ENCODE peak calls at places on chromosomes 1 and 21, in eight cellular contexts. One of them, this sample, is unnamed.
A peak's percentile ranks its signal among the peaks of the same experiment; 100 is the strongest.

GRCh38 chr1:119139393-119139792 is 1.1 kb downstream of the WARS2 start:
- DNase-seq in lower leg skin: no peak
- DNase-seq in CD4-positive, alpha-beta T cell: no peak
- DNase-seq in choroid plexus epithelial cell: no peak
- DNase-seq in GM12865: peak; percentile 85
- DNase-seq in AG10803: no peak
- DNase-seq in left ventricle myocardium inferior: no peak
- DNase-seq in B cell: peak; percentile 57
- DNase-seq in this sample: peak; percentile 43

GRCh38 chr1:109090415-109091195 is at the start of gene TMEM167B:
- DNase-seq in CD4-positive, alpha-beta T cell: peak; percentile 78
- DNase-seq in lower leg skin: peak; percentile 98
- DNase-seq in AG10803: peak; percentile 95
- DNase-seq in B cell: peak; percentile 89
- DNase-seq in choroid plexus epithelial cell: peak; percentile 97
- DNase-seq in left ventricle myocardium inferior: peak; percentile 92
- DNase-seq in GM12865: peak; percentile 95
- DNase-seq in this sample: peak; percentile 91

GRCh38 chr1:113307771-113308451 is 82.4 kb upstream of the MAGI3 start:
- DNase-seq in left ventricle myocardium inferior: no peak
- DNase-seq in AG10803: peak; percentile 41
- DNase-seq in GM12865: no peak
- DNase-seq in choroid plexus epithelial cell: peak; percentile 41
- DNase-seq in lower leg skin: no peak
- DNase-seq in CD4-positive, alpha-beta T cell: no peak
- DNase-seq in B cell: no peak
- DNase-seq in this sample: no peak

GRCh38 chr1:178538192-178538916 is 25.4 kb downstream of the TEX35 start:
- DNase-seq in choroid plexus epithelial cell: peak; percentile 85
- DNase-seq in B cell: no peak
- DNase-seq in lower leg skin: no peak
- DNase-seq in GM12865: no peak
- DNase-seq in AG10803: peak; percentile 75
- DNase-seq in CD4-positive, alpha-beta T cell: no peak
- DNase-seq in left ventricle myocardium inferior: no peak
- DNase-seq in this sample: no peak

GRCh38 chr21:42398414-42399030 is 2.7 kb upstream of the TMPRSS3 start:
- DNase-seq in AG10803: no peak
- DNase-seq in B cell: no peak
- DNase-seq in left ventricle myocardium inferior: no peak
- DNase-seq in CD4-positive, alpha-beta T cell: no peak
- DNase-seq in GM12865: no peak
- DNase-seq in choroid plexus epithelial cell: no peak
- DNase-seq in lower leg skin: no peak
- DNase-seq in this sample: no peak

GRCh38 chr1:81802601-81803422 is 2.1 kb downstream of the ADGRL2 start:
- DNase-seq in lower leg skin: peak; percentile 93
- DNase-seq in left ventricle myocardium inferior: peak; percentile 80
- DNase-seq in CD4-positive, alpha-beta T cell: no peak
- DNase-seq in choroid plexus epithelial cell: peak; percentile 64
- DNase-seq in AG10803: peak; percentile 44
- DNase-seq in GM12865: peak; percentile 8
- DNase-seq in B cell: no peak
- DNase-seq in this sample: peak; percentile 35

GRCh38 chr1:9180077-9180819 is 51.3 kb upstream of the GPR157 start:
- DNase-seq in choroid plexus epithelial cell: no peak
- DNase-seq in lower leg skin: no peak
- DNase-seq in left ventricle myocardium inferior: no peak
- DNase-seq in B cell: no peak
- DNase-seq in AG10803: no peak
- DNase-seq in CD4-positive, alpha-beta T cell: no peak
- DNase-seq in GM12865: no peak
- DNase-seq in this sample: no peak

GRCh38 chr1:216804107-216804506 is 80.9 kb upstream of the ESRRG start:
- DNase-seq in B cell: no peak
- DNase-seq in CD4-positive, alpha-beta T cell: no peak
- DNase-seq in GM12865: no peak
- DNase-seq in AG10803: no peak
- DNase-seq in left ventricle myocardium inferior: peak; percentile 27
- DNase-seq in lower leg skin: no peak
- DNase-seq in choroid plexus epithelial cell: no peak
- DNase-seq in this sample: no peak

DNA sequence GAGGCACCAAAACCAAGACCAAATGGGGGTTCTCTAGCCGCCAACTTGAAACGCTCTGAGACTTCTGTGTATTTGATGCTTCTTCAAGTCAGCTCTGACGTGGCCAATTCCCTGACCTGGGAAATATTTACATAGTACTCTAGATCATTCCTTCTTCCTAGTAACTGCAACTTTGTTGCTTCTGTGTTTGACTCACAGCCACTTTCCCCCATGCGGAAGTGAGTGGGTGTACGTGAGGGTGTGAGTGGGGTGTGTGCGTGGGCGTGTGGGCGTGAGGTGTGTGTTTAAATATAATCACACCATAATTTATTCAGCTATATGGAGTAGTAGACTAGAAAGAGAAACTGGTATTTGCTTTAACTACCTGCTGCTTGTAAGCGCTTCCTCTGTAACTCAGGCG is 111.0 kb downstream of the TAS1R2 start:
- DNase-seq in AG10803: no peak
- DNase-seq in CD4-positive, alpha-beta T cell: no peak
- DNase-seq in lower leg skin: no peak
- DNase-seq in choroid plexus epithelial cell: no peak
- DNase-seq in left ventricle myocardium inferior: no peak
- DNase-seq in B cell: no peak
- DNase-seq in GM12865: no peak
- DNase-seq in this sample: no peak
- TF ChIP-seq CTCF in AG10803: no peak
- TF ChIP-seq CTCF in CD4-positive, alpha-beta T cell: no peak
- TF ChIP-seq CTCF in lower leg skin: no peak
- TF ChIP-seq CTCF in choroid plexus epithelial cell: no peak
- TF ChIP-seq CTCF in left ventricle myocardium inferior: no peak
- TF ChIP-seq CTCF in B cell: no peak
- TF ChIP-seq CTCF in GM12865: no peak
- TF ChIP-seq CTCF in this sample: no peak

GRCh38 chr1:17527036-17527914 is 12.2 kb upstream of the ARHGEF10L start:
- DNase-seq in B cell: no peak
- DNase-seq in left ventricle myocardium inferior: no peak
- DNase-seq in AG10803: peak; percentile 52
- DNase-seq in choroid plexus epithelial cell: peak; percentile 75
- DNase-seq in lower leg skin: no peak
- DNase-seq in CD4-positive, alpha-beta T cell: no peak
- DNase-seq in GM12865: no peak
- DNase-seq in this sample: no peak
- TF ChIP-seq CTCF in B cell: no peak
- TF ChIP-seq CTCF in left ventricle myocardium inferior: no peak
- TF ChIP-seq CTCF in AG10803: no peak
- TF ChIP-seq CTCF in choroid plexus epithelial cell: no peak
- TF ChIP-seq CTCF in lower leg skin: no peak
- TF ChIP-seq CTCF in CD4-positive, alpha-beta T cell: no peak
- TF ChIP-seq CTCF in GM12865: no peak
- TF ChIP-seq CTCF in this sample: no peak

GRCh38 chr1:65245290-65245689 is 64.1 kb upstream of the DNAJC6 start:
- DNase-seq in lower leg skin: no peak
- DNase-seq in GM12865: no peak
- DNase-seq in CD4-positive, alpha-beta T cell: no peak
- DNase-seq in choroid plexus epithelial cell: no peak
- DNase-seq in AG10803: no peak
- DNase-seq in left ventricle myocardium inferior: no peak
- DNase-seq in B cell: no peak
- DNase-seq in this sample: no peak
- TF ChIP-seq CTCF in lower leg skin: no peak
- TF ChIP-seq CTCF in GM12865: no peak
- TF ChIP-seq CTCF in CD4-positive, alpha-beta T cell: no peak
- TF ChIP-seq CTCF in choroid plexus epithelial cell: no peak
- TF ChIP-seq CTCF in AG10803: no peak
- TF ChIP-seq CTCF in left ventricle myocardium inferior: no peak
- TF ChIP-seq CTCF in B cell: no peak
- TF ChIP-seq CTCF in this sample: no peak

GRCh38 chr1:24140741-24141181 is 2.2 kb downstream of the IL22RA1 start:
- DNase-seq in lower leg skin: no peak
- DNase-seq in left ventricle myocardium inferior: no peak
- DNase-seq in AG10803: no peak
- DNase-seq in B cell: no peak
- DNase-seq in choroid plexus epithelial cell: no peak
- DNase-seq in CD4-positive, alpha-beta T cell: no peak
- DNase-seq in GM12865: no peak
- DNase-seq in this sample: no peak

GRCh38 chr1:24138481-24139158 is 4.3 kb downstream of the IL22RA1 start:
- DNase-seq in AG10803: no peak
- DNase-seq in left ventricle myocardium inferior: no peak
- DNase-seq in choroid plexus epithelial cell: no peak
- DNase-seq in B cell: no peak
- DNase-seq in GM12865: no peak
- DNase-seq in CD4-positive, alpha-beta T cell: no peak
- DNase-seq in lower leg skin: no peak
- DNase-seq in this sample: no peak

GRCh38 chr1:24139159-24139489 is 3.8 kb downstream of the IL22RA1 start:
- DNase-seq in choroid plexus epithelial cell: no peak
- DNase-seq in B cell: no peak
- DNase-seq in CD4-positive, alpha-beta T cell: no peak
- DNase-seq in left ventricle myocardium inferior: no peak
- DNase-seq in GM12865: no peak
- DNase-seq in lower leg skin: no peak
- DNase-seq in AG10803: no peak
- DNase-seq in this sample: no peak

GRCh38 chr1:24141311-24141997 is 1.5 kb downstream of the IL22RA1 start:
- DNase-seq in left ventricle myocardium inferior: no peak
- DNase-seq in AG10803: peak; percentile 39
- DNase-seq in GM12865: no peak
- DNase-seq in CD4-positive, alpha-beta T cell: no peak
- DNase-seq in B cell: no peak
- DNase-seq in lower leg skin: no peak
- DNase-seq in choroid plexus epithelial cell: no peak
- DNase-seq in this sample: no peak

GRCh38 chr1:24139846-24140425 is 3.0 kb downstream of the IL22RA1 start:
- DNase-seq in GM12865: no peak
- DNase-seq in B cell: no peak
- DNase-seq in CD4-positive, alpha-beta T cell: no peak
- DNase-seq in lower leg skin: no peak
- DNase-seq in AG10803: no peak
- DNase-seq in left ventricle myocardium inferior: no peak
- DNase-seq in choroid plexus epithelial cell: no peak
- DNase-seq in this sample: no peak
- TF ChIP-seq CTCF in GM12865: no peak
- TF ChIP-seq CTCF in B cell: no peak
- TF ChIP-seq CTCF in CD4-positive, alpha-beta T cell: no peak
- TF ChIP-seq CTCF in lower leg skin: no peak
- TF ChIP-seq CTCF in AG10803: no peak
- TF ChIP-seq CTCF in left ventricle myocardium inferior: no peak
- TF ChIP-seq CTCF in choroid plexus epithelial cell: no peak
- TF ChIP-seq CTCF in this sample: no peak

GRCh38 chr1:226447932-226448670 is 40.2 kb upstream of the PARP1 start:
- DNase-seq in lower leg skin: no peak
- DNase-seq in CD4-positive, alpha-beta T cell: no peak
- DNase-seq in AG10803: no peak
- DNase-seq in B cell: no peak
- DNase-seq in GM12865: no peak
- DNase-seq in left ventricle myocardium inferior: no peak
- DNase-seq in choroid plexus epithelial cell: peak; percentile 63
- DNase-seq in this sample: no peak

GRCh38 chr1:226443439-226443838 is 35.5 kb upstream of the PARP1 start:
- DNase-seq in B cell: no peak
- DNase-seq in left ventricle myocardium inferior: no peak
- DNase-seq in GM12865: no peak
- DNase-seq in choroid plexus epithelial cell: peak; percentile 40
- DNase-seq in AG10803: peak; percentile 67
- DNase-seq in CD4-positive, alpha-beta T cell: no peak
- DNase-seq in lower leg skin: peak; percentile 14
- DNase-seq in this sample: no peak

GRCh38 chr1:226443033-226443432 is 35.1 kb upstream of the PARP1 start:
- DNase-seq in lower leg skin: peak; percentile 13
- DNase-seq in left ventricle myocardium inferior: no peak
- DNase-seq in choroid plexus epithelial cell: no peak
- DNase-seq in GM12865: no peak
- DNase-seq in CD4-positive, alpha-beta T cell: no peak
- DNase-seq in B cell: no peak
- DNase-seq in AG10803: no peak
- DNase-seq in this sample: no peak

GRCh38 chr1:226446058-226446457 is 38.2 kb upstream of the PARP1 start:
- DNase-seq in lower leg skin: peak; percentile 23
- DNase-seq in GM12865: peak; percentile 38
- DNase-seq in left ventricle myocardium inferior: no peak
- DNase-seq in AG10803: no peak
- DNase-seq in B cell: no peak
- DNase-seq in choroid plexus epithelial cell: no peak
- DNase-seq in CD4-positive, alpha-beta T cell: no peak
- DNase-seq in this sample: no peak

DNA sequence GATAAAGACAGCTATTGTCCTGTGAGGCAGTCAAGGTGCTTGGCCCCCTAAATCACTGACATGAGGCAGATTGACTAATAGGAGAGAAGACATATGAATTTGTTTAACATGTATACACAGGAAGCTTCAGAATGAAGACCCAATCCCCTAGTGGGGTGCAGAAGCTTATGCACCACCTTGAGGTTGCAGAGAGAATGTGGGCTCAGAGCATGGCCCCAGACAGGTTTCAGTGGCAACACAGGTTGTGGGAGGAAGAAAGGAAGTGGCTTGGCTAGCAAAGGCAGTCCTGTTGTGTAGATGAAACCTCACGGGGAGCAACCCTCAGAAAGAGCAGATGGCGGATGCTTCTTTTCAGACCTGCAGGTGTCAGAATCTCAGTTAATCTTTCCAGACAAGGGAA is 37.0 kb upstream of the PARP1 start:
- DNase-seq in B cell: peak; percentile 67
- DNase-seq in choroid plexus epithelial cell: no peak
- DNase-seq in CD4-positive, alpha-beta T cell: peak; percentile 52
- DNase-seq in AG10803: no peak
- DNase-seq in left ventricle myocardium inferior: no peak
- DNase-seq in lower leg skin: peak; percentile 76
- DNase-seq in GM12865: peak; percentile 94
- DNase-seq in this sample: peak; percentile 75
- TF ChIP-seq CTCF in B cell: peak; percentile 38
- TF ChIP-seq CTCF in choroid plexus epithelial cell: no peak
- TF ChIP-seq CTCF in CD4-positive, alpha-beta T cell: peak; percentile 45
- TF ChIP-seq CTCF in AG10803: no peak
- TF ChIP-seq CTCF in left ventricle myocardium inferior: no peak
- TF ChIP-seq CTCF in lower leg skin: no peak
- TF ChIP-seq CTCF in GM12865: peak; percentile 49
- TF ChIP-seq CTCF in this sample: peak; percentile 40

DNA sequence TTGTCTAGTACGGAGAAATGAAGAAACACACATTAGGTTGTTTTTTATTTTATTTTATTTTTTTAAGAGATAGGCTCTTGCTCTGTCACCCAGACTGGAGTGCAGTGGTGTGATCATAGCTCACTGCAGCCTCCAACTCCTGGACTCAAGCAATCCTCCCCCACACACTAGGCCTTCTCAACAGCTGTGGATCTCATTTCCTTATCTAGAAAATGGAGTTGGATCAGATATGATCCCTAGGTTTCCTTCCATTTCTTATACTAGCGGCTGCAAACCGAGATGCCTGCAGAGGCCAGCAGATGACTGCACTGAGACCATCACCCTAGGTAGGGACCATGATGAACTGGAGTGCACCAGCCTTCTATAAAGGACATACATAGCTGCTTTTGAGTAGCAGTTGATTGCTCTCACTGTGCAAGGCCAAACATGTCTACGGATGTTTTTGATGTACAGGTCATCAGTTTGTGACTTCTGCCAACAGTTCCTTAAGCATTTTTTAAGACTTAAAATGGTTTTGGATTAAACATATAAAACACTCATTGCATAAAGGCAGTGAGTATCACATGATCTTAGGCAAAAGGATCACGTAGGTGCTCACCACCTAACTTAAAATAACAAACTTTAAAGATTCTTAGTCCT is 11.4 kb upstream of the KLHL12 start:
- DNase-seq in CD4-positive, alpha-beta T cell: no peak
- DNase-seq in left ventricle myocardium inferior: no peak
- DNase-seq in AG10803: no peak
- DNase-seq in choroid plexus epithelial cell: no peak
- DNase-seq in B cell: no peak
- DNase-seq in GM12865: no peak
- DNase-seq in lower leg skin: no peak
- DNase-seq in this sample: no peak
- TF ChIP-seq CTCF in CD4-positive, alpha-beta T cell: no peak
- TF ChIP-seq CTCF in left ventricle myocardium inferior: no peak
- TF ChIP-seq CTCF in AG10803: no peak
- TF ChIP-seq CTCF in choroid plexus epithelial cell: no peak
- TF ChIP-seq CTCF in B cell: no peak
- TF ChIP-seq CTCF in GM12865: no peak
- TF ChIP-seq CTCF in lower leg skin: no peak
- TF ChIP-seq CTCF in this sample: no peak

This sample was measured in GM13976.